ENCODE peak calls at places on chromosomes 5 and 9, in nine cellular contexts. P is activated T-helper 9 cell treated with anti-CD3 and anti-CD28 coated beads, Interleukin-2, amount 50 U/mL, for 16 hours; O is left ventricle myocardium inferior; Y is naive thymus-derived CD8-positive, alpha-beta T cell; J is head of caudate nucleus; F is activated CD4-positive, alpha-beta T cell treated with anti-CD3 and anti-CD28 coated beads, Interleukin-2, amount 10 ng/mL, durations not matched to agents 24 days and 14 days; Z is suprapubic skin; Q is transverse colon; H is activated T-cell treated with anti-CD3 and anti-CD28 coated beads, Interleukin-2, amount 50 U/mL, for 4 hours. W is an unnamed sample.

GRCh38 chr9:118987167-118987566 is 382.1 kb downstream of the BRINP1 start:
- DNase-seq in Z (no peak), Q (no peak), H (no peak), O (no peak), F (no peak), J (no peak), Y (no peak), P (no peak), W (no peak)

GRCh38 chr9:38352716-38353334 is 39.7 kb upstream of the ALDH1B1 start:
- DNase-seq in J (no peak), Z (peak; percentile 63), O (no peak), P (no peak), Y (no peak), F (no peak), H (no peak), Q (no peak), W (no peak)

GRCh38 chr9:126853667-126854066 is 6.8 kb upstream of the ZBTB34 start:
- DNase-seq in Z (no peak), H (no peak), O (no peak), Y (no peak), Q (no peak), P (no peak), J (no peak), F (no peak), W (no peak)

GRCh38 chr5:171469336-171469735 is 49.9 kb downstream of the FGF18 start:
- DNase-seq in P (no peak), Q (no peak), J (no peak), F (no peak), Z (no peak), O (no peak), Y (no peak), H (no peak), W (no peak)

GRCh38 chr9:137492464-137493162 is 33.5 kb upstream of the NSMF start:
- DNase-seq in F (peak; percentile 73), Y (no peak), O (no peak), J (no peak), P (no peak), Q (peak; percentile 31), Z (no peak), H (no peak), W (peak; percentile 53)

GRCh38 chr5:189976-190365 is 1.3 kb upstream of the LRRC14B start:
- DNase-seq in J (no peak), F (no peak), Y (no peak), P (no peak), Z (peak; percentile 73), H (no peak), O (no peak), Q (no peak), W (no peak)

GRCh38 chr5:122915717-122916399 is 70.4 kb downstream of the SNX24 start:
- DNase-seq in O (no peak), J (no peak), F (no peak), H (no peak), Y (no peak), P (no peak), Z (no peak), Q (no peak), W (no peak)

GRCh38 chr9:127974769-127975261 is 6.0 kb downstream of the EEIG1 start:
- DNase-seq in Q (no peak), H (no peak), Z (no peak), P (no peak), J (peak; percentile 77), O (no peak), F (no peak), Y (no peak), W (no peak)

GRCh38 chr9:122948313-122948712 is 7.5 kb downstream of the RABGAP1 start:
- DNase-seq in Z (no peak), O (no peak), Q (no peak), P (no peak), Y (no peak), J (no peak), F (no peak), H (no peak), W (no peak)